ENCODE peak calls at places on chromosomes 13 and 19, in seven cellular contexts. T, B, W, J, M, L and D are unnamed samples.

GRCh38 chr13:93744886-93745285 is 518.3 kb downstream of the GPC6 start:
- DNase-seq in B (peak; percentile 58), M (no peak), T (no peak), J (no peak), L (no peak), W (no peak), D (no peak)

GRCh38 chr13:76189882-76190519 is 553.9 kb downstream of the LMO7 start:
- DNase-seq in M (no peak), J (no peak), B (peak; percentile 1), W (no peak), T (no peak), L (no peak), D (no peak)

GRCh38 chr13:51125495-51126226 is 14.6 kb upstream of the C13orf42 start:
- DNase-seq in W (peak; percentile 43), B (peak; percentile 91), L (peak; percentile 72), M (peak; percentile 44), T (no peak), J (no peak), D (peak; percentile 36)

GRCh38 chr19:50273821-50274220 is 55.4 kb downstream of the KCNC3 start:
- DNase-seq in B (no peak), L (no peak), T (no peak), W (no peak), M (no peak), J (no peak), D (no peak)

GRCh38 chr19:29528350-29528945 is 2.7 kb downstream of the VSTM2B start:
- DNase-seq in B (peak; percentile 90), L (peak; percentile 66), T (no peak), J (no peak), M (peak; percentile 78), W (peak; percentile 75), D (no peak)

GRCh38 chr13:70188567-70188966 is 80.3 kb upstream of the KLHL1 start:
- DNase-seq in B (no peak), J (no peak), W (no peak), T (no peak), M (no peak), L (no peak), D (no peak)

GRCh38 chr19:4066176-4066606 is 508 bp downstream of the ZBTB7A start:
- DNase-seq in T (peak; percentile 89), J (no peak), B (no peak), L (peak; percentile 84), W (no peak), M (no peak), D (no peak)

GRCh38 chr19:54421521-54421920 is 6.3 kb downstream of the TTYH1 start:
- DNase-seq in M (no peak), W (no peak), J (no peak), T (no peak), L (no peak), B (no peak), D (no peak)

GRCh38 chr19:39546599-39546998 is 6.6 kb upstream of the EID2 start:
- DNase-seq in T (no peak), L (no peak), B (peak; percentile 39), M (no peak), J (no peak), W (no peak), D (no peak)

GRCh38 chr13:28329395-28330158 is 165.4 kb downstream of the FLT1 start:
- DNase-seq in J (no peak), B (no peak), T (no peak), W (no peak), L (no peak), M (peak; percentile 14), D (no peak)

GRCh38 chr13:106602178-106602577 is 34.2 kb upstream of the ARGLU1 start:
- DNase-seq in W (no peak), T (no peak), J (no peak), L (no peak), B (no peak), M (no peak), D (no peak)

GRCh38 chr13:34926513-34926912 is 15.6 kb upstream of the NBEA start:
- DNase-seq in L (no peak), B (peak; percentile 67), M (no peak), J (no peak), T (peak; percentile 20), W (no peak), D (no peak)

GRCh38 chr13:52906122-52906903 is 57.9 kb upstream of the PCDH8 start:
- DNase-seq in M (no peak), T (no peak), B (peak; percentile 54), L (no peak), W (no peak), J (no peak), D (no peak)

GRCh38 chr13:73996569-73996968 is 137.6 kb downstream of the KLF12 start:
- DNase-seq in L (no peak), J (no peak), M (no peak), B (no peak), W (no peak), T (no peak), D (no peak)

GRCh38 chr19:3760871-3761361 is 576 bp downstream of the APBA3 start:
- DNase-seq in L (no peak), B (peak; percentile 38), T (no peak), M (no peak), W (no peak), J (no peak), D (no peak)

GRCh38 chr13:101523732-101524131 is 71.3 kb downstream of the ITGBL1 start:
- DNase-seq in L (no peak), J (no peak), W (no peak), M (no peak), B (no peak), T (no peak), D (no peak)

GRCh38 chr19:4638330-4638729 is 986 bp upstream of the TNFAIP8L1 start:
- DNase-seq in B (no peak), M (peak; percentile 27), L (no peak), W (no peak), J (no peak), T (no peak), D (no peak)

GRCh38 chr19:3398114-3398899 is 31.9 kb downstream of the NFIC start:
- DNase-seq in B (peak; percentile 63), L (peak; percentile 97), M (no peak), J (peak; percentile 66), W (no peak), T (no peak), D (no peak)

GRCh38 chr13:98801626-98802418 is 49.4 kb upstream of the SLC15A1 start:
- DNase-seq in W (no peak), B (no peak), L (no peak), T (no peak), J (no peak), M (no peak), D (no peak)

DNA sequence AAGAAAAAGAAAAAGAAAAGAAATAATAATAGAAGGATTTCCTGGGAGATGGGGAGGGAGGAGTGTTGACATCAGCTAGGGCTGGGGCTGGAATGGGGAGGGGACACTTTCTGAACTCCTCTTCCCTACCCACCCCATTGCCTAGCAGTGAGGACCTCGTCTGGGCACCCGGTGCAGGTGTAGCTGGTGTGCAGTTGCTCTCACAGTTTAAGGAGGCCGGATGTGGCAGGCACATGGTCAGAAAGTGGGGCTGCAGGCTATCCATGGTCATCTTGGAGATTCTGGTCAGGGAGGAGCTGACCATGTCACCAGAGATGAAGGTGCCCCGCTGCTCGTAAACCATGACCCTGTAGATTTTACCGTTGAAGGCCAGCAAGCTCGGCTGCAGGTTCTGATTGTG is 8.5 kb upstream of the TUBB4A start:
- DNase-seq in M (no peak), L (no peak), W (no peak), J (no peak), T (no peak), B (no peak), D (no peak)
- TF ChIP-seq POLR2AphosphoS5 in M (no peak), L (no peak), W (no peak), J (no peak), T (no peak), B (no peak), D (no peak)

GRCh38 chr13:97248243-97248642 is 26.1 kb downstream of the MBNL2 start:
- DNase-seq in W (no peak), L (no peak), T (no peak), J (no peak), B (no peak), M (no peak), D (no peak)

GRCh38 chr13:97246596-97246995 is 24.5 kb downstream of the MBNL2 start:
- DNase-seq in W (no peak), L (no peak), J (no peak), B (no peak), T (no peak), M (no peak), D (no peak)

GRCh38 chr13:97242755-97243497 is 20.8 kb downstream of the MBNL2 start:
- DNase-seq in M (no peak), L (no peak), W (no peak), J (no peak), B (no peak), T (no peak), D (no peak)

GRCh38 chr13:97243915-97244820 is 22.0 kb downstream of the MBNL2 start:
- DNase-seq in T (no peak), L (no peak), B (no peak), W (no peak), M (no peak), J (no peak), D (no peak)

DNA sequence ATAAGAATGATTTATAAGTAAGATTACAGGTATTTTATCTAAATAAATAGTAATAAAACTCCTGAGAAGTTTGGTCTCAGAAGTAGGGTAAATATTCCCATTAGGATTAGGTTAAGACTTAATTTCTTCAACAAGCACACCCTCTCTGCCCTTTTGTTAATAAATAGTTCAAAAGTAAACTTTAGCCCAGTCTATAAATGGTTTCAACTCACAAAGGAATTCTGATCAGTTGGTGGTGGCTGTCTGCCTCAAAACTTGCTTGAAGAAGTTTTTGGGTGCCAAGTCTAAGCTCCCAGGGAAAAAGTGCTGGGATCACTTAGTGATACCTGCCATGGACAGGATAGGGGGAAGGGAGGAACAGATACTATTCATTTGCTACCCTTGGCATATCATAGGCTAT is 22.9 kb downstream of the MBNL2 start:
- DNase-seq in L (no peak), J (no peak), W (no peak), M (no peak), B (no peak), T (no peak), D (no peak)
- H3K27ac ChIP-seq in L (peak overlapping the region; percentile 80), J (peak overlapping the region; percentile 84), W (no peak overlapping the region), M (no peak overlapping the region), B (no peak overlapping the region), T (no peak overlapping the region), D (peak overlapping the region; percentile 100)

GRCh38 chr13:23578411-23579071 is 8.3 kb downstream of the TNFRSF19 start:
- DNase-seq in M (peak; percentile 48), L (peak; percentile 82), W (peak; percentile 31), J (peak; percentile 70), T (no peak), B (peak; percentile 74), D (no peak)
- TF ChIP-seq POLR2AphosphoS5 in M (no peak), L (no peak), W (no peak), J (peak; percentile 11), T (no peak), B (no peak), D (no peak)

DNA sequence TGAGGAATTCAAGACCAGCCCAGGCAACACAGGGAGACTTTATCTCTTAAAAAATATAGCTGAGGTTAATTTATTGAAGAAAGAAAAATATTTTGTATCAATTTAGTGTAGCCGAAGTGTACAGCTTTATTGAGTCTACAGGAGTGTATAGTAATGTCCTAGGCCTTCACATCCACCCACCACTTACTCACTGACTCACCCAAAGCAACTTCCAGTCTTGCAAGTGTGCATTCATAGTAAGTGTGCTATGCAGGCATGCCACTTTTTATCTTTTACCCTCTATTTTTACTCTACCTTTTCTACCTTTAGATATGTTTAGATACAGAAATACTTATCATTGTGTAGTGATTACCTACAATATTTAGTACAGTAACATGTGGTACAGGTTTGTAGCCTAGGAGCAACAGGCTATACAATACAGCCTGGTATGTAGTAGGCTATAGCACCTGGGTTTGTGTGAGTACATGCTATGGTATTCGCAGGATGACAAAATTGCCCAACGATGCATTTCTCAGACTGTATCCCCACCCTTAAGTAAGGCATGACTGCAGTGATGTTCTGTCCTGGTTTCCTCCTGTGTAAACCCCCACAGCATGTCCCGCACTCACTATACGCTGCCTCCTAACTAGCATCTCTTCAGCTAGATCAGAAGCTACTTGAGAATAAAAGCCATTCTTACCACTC is 15.3 kb upstream of the ATP12A start:
- DNase-seq in L (no peak), J (no peak), T (no peak), W (no peak), B (no peak), M (no peak), D (no peak)
- H3K27ac ChIP-seq in L (no peak overlapping the region), J (no peak overlapping the region), T (no peak overlapping the region), W (no peak overlapping the region), B (no peak overlapping the region), M (no peak overlapping the region), D (no peak overlapping the region)